ENCODE peak calls at places on chromosomes 3 and 15, in five cellular contexts. T is uterus, E is ovary, Q is IMR-90, K is A549. G is an unnamed sample.

GRCh38 chr3:28576590-28577220 is 228.1 kb upstream of the AZI2 start:
- DNase-seq in K (no peak), Q (no peak), T (no peak), E (no peak), G (no peak)

GRCh38 chr3:25557641-25558040 is 107.1 kb downstream of the TOP2B start:
- DNase-seq in E (no peak), Q (no peak), K (no peak), T (no peak), G (no peak)

GRCh38 chr15:77748078-77749064 is 115.7 kb upstream of the LINGO1 start:
- DNase-seq in K (peak; percentile 14), E (no peak), T (no peak), Q (no peak), G (peak; percentile 15)

GRCh38 chr15:42591238-42591936 is 16.0 kb downstream of the STARD9 start:
- DNase-seq in K (peak; percentile 28), E (no peak), Q (peak; percentile 54), T (no peak), G (peak; percentile 40)

GRCh38 chr15:89026167-89026566 is 62.1 kb upstream of the ABHD2 start:
- DNase-seq in T (no peak), K (no peak), Q (no peak), E (no peak), G (no peak)

GRCh38 chr3:17500618-17501017 is 241.8 kb downstream of the TBC1D5 start:
- DNase-seq in E (no peak), Q (peak; percentile 36), K (no peak), T (no peak), G (no peak)

GRCh38 chr3:99523446-99523845 is 114.9 kb upstream of the COL8A1 start:
- DNase-seq in E (no peak), Q (no peak), K (no peak), T (no peak), G (no peak)

GRCh38 chr3:127674793-127675189 is 2.0 kb downstream of the ABTB1 start:
- DNase-seq in K (no peak), Q (no peak), E (peak; percentile 21), T (no peak), G (no peak)

GRCh38 chr3:114673481-114673880 is 379.7 kb downstream of the TIGIT start:
- DNase-seq in T (no peak), E (no peak), Q (no peak), K (no peak), G (no peak)

GRCh38 chr15:65578904-65579728 is 31.8 kb downstream of the INTS14 start:
- DNase-seq in T (no peak), E (no peak), Q (no peak), K (no peak), G (no peak)

GRCh38 chr15:77312523-77312922 is 107.4 kb downstream of the PEAK1 start:
- DNase-seq in K (peak; percentile 7), T (no peak), Q (peak; percentile 40), E (no peak), G (no peak)

GRCh38 chr3:39641210-39641718 is 168.1 kb upstream of the MYRIP start:
- DNase-seq in K (no peak), E (no peak), T (no peak), Q (no peak), G (no peak)

GRCh38 chr15:27456807-27457206 is 485.8 kb downstream of the GABRG3 start:
- DNase-seq in K (no peak), Q (no peak), E (no peak), T (no peak), G (no peak)

GRCh38 chr15:31382693-31383005 is 56.0 kb downstream of the KLF13 start:
- DNase-seq in T (no peak), E (no peak), Q (no peak), K (no peak), G (no peak)

GRCh38 chr3:142999881-143000280 is 1.5 kb upstream of the U2SURP start:
- DNase-seq in K (no peak), E (no peak), Q (no peak), T (no peak), G (no peak)

GRCh38 chr3:72154391-72155300 is 369.7 kb upstream of the PROK2 start:
- DNase-seq in E (peak; percentile 47), K (no peak), Q (peak; percentile 11), T (no peak), G (no peak)

GRCh38 chr3:67405193-67405592 is 249.2 kb downstream of the SUCLG2 start:
- DNase-seq in Q (no peak), T (no peak), K (no peak), E (no peak), G (no peak)

GRCh38 chr3:30397030-30397429 is 209.4 kb upstream of the TGFBR2 start:
- DNase-seq in Q (no peak), E (no peak), K (no peak), T (no peak), G (no peak)

GRCh38 chr3:66403268-66403990 is 97.4 kb downstream of the LRIG1 start:
- DNase-seq in E (no peak), K (no peak), Q (peak; percentile 74), T (no peak), G (no peak)

GRCh38 chr3:32321095-32321835 is 70.4 kb upstream of the CMTM7 start:
- DNase-seq in Q (no peak), T (no peak), E (no peak), K (no peak), G (no peak)

GRCh38 chr3:51963951-51964451 is 3.3 kb downstream of the PCBP4 start:
- DNase-seq in K (no peak), Q (no peak), E (no peak), T (no peak), G (no peak)

GRCh38 chr3:63343674-63344073 is 65.6 kb downstream of the SYNPR start:
- DNase-seq in E (peak; percentile 50), T (peak; percentile 91), K (peak; percentile 40), Q (peak; percentile 92), G (peak; percentile 12)

GRCh38 chr15:68417051-68417450 is 14.9 kb downstream of the ITGA11 start:
- DNase-seq in Q (no peak), K (no peak), E (no peak), T (peak; percentile 5), G (no peak)

GRCh38 chr3:129263161-129263910 is 13.9 kb downstream of the COPG1 start:
- DNase-seq in T (no peak), Q (no peak), E (no peak), K (no peak), G (no peak)

GRCh38 chr15:73822998-73823397 is 50.4 kb upstream of the TBC1D21 start:
- DNase-seq in Q (peak; percentile 43), K (no peak), T (no peak), E (no peak), G (no peak)

DNA sequence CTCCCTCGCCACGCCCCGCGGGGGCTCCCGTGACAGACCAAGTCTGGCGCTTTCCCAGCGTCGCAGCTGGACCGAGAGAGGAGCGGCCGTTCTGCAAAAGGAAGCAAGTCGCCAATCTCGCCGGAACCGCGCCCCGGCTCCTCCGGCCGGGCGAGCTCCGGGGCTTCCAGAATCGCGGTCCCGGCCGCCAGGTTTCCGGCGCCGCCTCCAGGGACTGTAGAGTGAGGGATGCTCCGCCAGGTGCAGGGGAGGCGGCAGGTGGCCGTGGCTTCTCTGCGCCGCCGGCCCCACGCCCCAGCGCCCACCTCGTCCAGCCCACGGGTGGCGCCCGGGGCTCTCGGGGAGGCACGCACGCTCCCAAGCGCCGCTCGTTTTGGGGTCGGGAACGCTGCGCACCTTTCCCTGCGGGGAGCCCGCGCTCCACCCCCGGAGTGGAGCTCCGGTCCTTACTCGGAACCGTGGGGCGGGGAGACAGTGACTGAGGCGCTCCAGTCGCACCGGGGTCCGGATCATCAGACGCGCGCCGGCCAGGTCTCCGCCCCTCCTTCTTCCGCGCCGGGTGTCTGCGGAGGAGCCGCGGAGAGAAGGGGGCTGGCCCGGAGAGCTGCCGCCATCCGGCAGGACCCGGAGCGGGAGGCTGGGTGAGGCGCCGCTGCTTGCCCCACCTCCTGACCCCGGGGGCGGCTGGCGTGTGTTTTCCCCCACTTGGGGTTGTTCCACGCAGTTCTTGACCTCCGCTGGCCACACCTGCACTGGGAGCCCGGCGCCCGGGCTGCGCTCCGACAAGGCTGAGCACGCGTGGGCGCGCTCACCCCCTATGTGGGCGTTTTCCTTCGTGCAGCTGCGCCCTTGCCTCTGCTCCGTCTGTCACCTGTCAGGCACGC is at the start of gene MCF2L2:
- DNase-seq in Q (peak; percentile 15), K (peak; percentile 19), E (peak; percentile 47), T (peak; percentile 48), G (no peak)
- TF ChIP-seq POLR2A in Q (no peak), K (no peak), E (no peak), T (no peak), G (no peak)

GRCh38 chr15:62561572-62561970 is 396.5 kb upstream of the C2CD4B start:
- DNase-seq in K (no peak), T (no peak), E (no peak), Q (no peak), G (no peak)
- TF ChIP-seq POLR2A in K (no peak), T (no peak), E (no peak), Q (no peak), G (no peak)

DNA sequence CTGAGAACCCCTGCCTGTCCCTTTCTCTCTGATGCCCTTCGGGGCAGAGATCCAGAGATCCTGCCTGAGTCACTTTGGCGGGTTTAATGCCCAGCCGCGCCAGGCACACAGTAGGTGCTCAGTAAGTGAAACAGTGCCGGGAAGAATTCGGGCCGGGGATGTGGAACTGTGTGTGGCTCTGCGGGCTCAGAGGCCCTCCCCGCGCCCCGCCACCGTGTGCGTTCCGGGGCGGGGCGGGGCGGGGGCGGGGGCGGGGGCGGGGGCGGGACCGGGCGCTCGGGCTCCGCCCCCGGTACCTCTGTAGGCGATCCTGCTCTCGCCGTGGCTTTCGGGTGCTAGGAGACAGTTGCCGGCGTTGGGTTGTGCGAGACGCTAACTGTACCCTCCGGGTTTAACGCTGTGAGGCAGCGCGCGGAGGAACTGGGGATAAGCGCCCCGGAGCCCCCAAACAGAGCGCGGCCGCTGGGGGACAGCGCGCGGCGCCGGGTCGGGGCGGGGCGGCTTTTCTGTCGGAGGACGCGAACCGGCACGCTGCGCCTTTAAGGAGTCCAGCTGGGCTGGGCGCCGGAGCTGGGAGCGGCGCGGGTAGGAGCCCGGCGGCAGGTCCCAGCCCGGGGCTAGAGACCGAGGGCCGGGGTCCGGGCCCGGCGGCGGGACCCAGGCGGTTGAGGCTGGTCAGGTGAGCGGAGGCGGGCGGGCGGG is at the start of gene ABHD6:
- DNase-seq in K (peak; percentile 61), Q (peak; percentile 58), T (peak; percentile 80), E (peak; percentile 83), G (peak; percentile 75)
- TF ChIP-seq POLR2A in K (peak; percentile 24), Q (no peak), T (peak; percentile 34), E (peak; percentile 21), G (peak; percentile 34)

GRCh38 chr3:122377975-122378374 is 5.1 kb downstream of the MIX23 start:
- DNase-seq in K (no peak), E (no peak), T (no peak), Q (no peak), G (no peak)

GRCh38 chr3:122387709-122388108 is 3.7 kb downstream of the FAM162A start:
- DNase-seq in Q (no peak), E (no peak), K (no peak), T (no peak), G (no peak)

GRCh38 chr3:122383915-122384697 is at the start of gene FAM162A:
- DNase-seq in Q (peak; percentile 80), E (peak; percentile 92), T (peak; percentile 90), K (peak; percentile 95), G (peak; percentile 80)

GRCh38 chr3:122382888-122383666 is at the start of gene MIX23:
- DNase-seq in T (peak; percentile 85), E (peak; percentile 84), Q (peak; percentile 75), K (peak; percentile 89), G (peak; percentile 69)
- TF ChIP-seq POLR2A in T (peak; percentile 15), E (peak; percentile 42), Q (peak; percentile 85), K (peak; percentile 61), G (peak; percentile 60)

GRCh38 chr15:75455982-75456531 is 4.6 kb upstream of the SIN3A start:
- DNase-seq in Q (peak; percentile 68), E (no peak), K (peak; percentile 55), T (no peak), G (peak; percentile 63)
- TF ChIP-seq POLR2A in Q (peak; percentile 42), E (no peak), K (no peak), T (no peak), G (peak; percentile 34)